ENCODE peak calls at places on chromosome 15, in nine cellular contexts. One of them, this sample, is unnamed.

GRCh38 chr15:62491642-62492041 is 326.6 kb upstream of the C2CD4B start:
- DNase-seq in 8988T: no peak
- DNase-seq in posterior cingulate gyrus: no peak
- DNase-seq in stimulated activated CD4-positive, alpha-beta T cell treated with anti-CD3 and anti-CD28 coated beads, Interleukin-4, amount 100 ng/mL, for 1 hour: no peak
- DNase-seq in A172: no peak
- DNase-seq in HTR-8/SVneo: no peak
- DNase-seq in AML-193: no peak
- DNase-seq in stimulated activated CD8-positive, alpha-beta memory T cell treated with anti-CD3 and anti-CD28 coated beads, Interleukin-15, amount 100 ng/mL, for 4 hours: no peak
- DNase-seq in NCI-H345: no peak
- DNase-seq in this sample: no peak

GRCh38 chr15:93028632-93029612 is 60.1 kb downstream of the RGMA start:
- DNase-seq in 8988T: no peak
- DNase-seq in posterior cingulate gyrus: peak; percentile 61
- DNase-seq in stimulated activated CD4-positive, alpha-beta T cell treated with anti-CD3 and anti-CD28 coated beads, Interleukin-4, amount 100 ng/mL, for 1 hour: no peak
- DNase-seq in A172: no peak
- DNase-seq in HTR-8/SVneo: no peak
- DNase-seq in AML-193: peak; percentile 55
- DNase-seq in stimulated activated CD8-positive, alpha-beta memory T cell treated with anti-CD3 and anti-CD28 coated beads, Interleukin-15, amount 100 ng/mL, for 4 hours: no peak
- DNase-seq in NCI-H345: no peak
- DNase-seq in this sample: no peak

GRCh38 chr15:91508633-91509032 is 344.9 kb upstream of the SLCO3A1 start:
- DNase-seq in 8988T: no peak
- DNase-seq in posterior cingulate gyrus: no peak
- DNase-seq in stimulated activated CD4-positive, alpha-beta T cell treated with anti-CD3 and anti-CD28 coated beads, Interleukin-4, amount 100 ng/mL, for 1 hour: no peak
- DNase-seq in A172: no peak
- DNase-seq in HTR-8/SVneo: no peak
- DNase-seq in AML-193: no peak
- DNase-seq in stimulated activated CD8-positive, alpha-beta memory T cell treated with anti-CD3 and anti-CD28 coated beads, Interleukin-15, amount 100 ng/mL, for 4 hours: no peak
- DNase-seq in NCI-H345: no peak
- DNase-seq in this sample: no peak

GRCh38 chr15:70160267-70160666 is 62.5 kb upstream of the TLE3 start:
- DNase-seq in 8988T: no peak
- DNase-seq in posterior cingulate gyrus: no peak
- DNase-seq in stimulated activated CD4-positive, alpha-beta T cell treated with anti-CD3 and anti-CD28 coated beads, Interleukin-4, amount 100 ng/mL, for 1 hour: no peak
- DNase-seq in A172: peak; percentile 34
- DNase-seq in HTR-8/SVneo: no peak
- DNase-seq in AML-193: no peak
- DNase-seq in stimulated activated CD8-positive, alpha-beta memory T cell treated with anti-CD3 and anti-CD28 coated beads, Interleukin-15, amount 100 ng/mL, for 4 hours: no peak
- DNase-seq in NCI-H345: no peak
- DNase-seq in this sample: no peak

GRCh38 chr15:22893081-22893480 is 54.6 kb downstream of the NIPA2 start:
- DNase-seq in 8988T: no peak
- DNase-seq in posterior cingulate gyrus: no peak
- DNase-seq in stimulated activated CD4-positive, alpha-beta T cell treated with anti-CD3 and anti-CD28 coated beads, Interleukin-4, amount 100 ng/mL, for 1 hour: no peak
- DNase-seq in A172: no peak
- DNase-seq in HTR-8/SVneo: no peak
- DNase-seq in AML-193: no peak
- DNase-seq in stimulated activated CD8-positive, alpha-beta memory T cell treated with anti-CD3 and anti-CD28 coated beads, Interleukin-15, amount 100 ng/mL, for 4 hours: no peak
- DNase-seq in NCI-H345: no peak
- DNase-seq in this sample: no peak

GRCh38 chr15:67124911-67125588 is 59.6 kb downstream of the SMAD3 start:
- DNase-seq in 8988T: no peak
- DNase-seq in posterior cingulate gyrus: no peak
- DNase-seq in stimulated activated CD4-positive, alpha-beta T cell treated with anti-CD3 and anti-CD28 coated beads, Interleukin-4, amount 100 ng/mL, for 1 hour: no peak
- DNase-seq in A172: no peak
- DNase-seq in HTR-8/SVneo: peak; percentile 78
- DNase-seq in AML-193: no peak
- DNase-seq in stimulated activated CD8-positive, alpha-beta memory T cell treated with anti-CD3 and anti-CD28 coated beads, Interleukin-15, amount 100 ng/mL, for 4 hours: no peak
- DNase-seq in NCI-H345: no peak
- DNase-seq in this sample: no peak

GRCh38 chr15:25410649-25411048 is 28.2 kb downstream of the UBE3A start:
- DNase-seq in 8988T: no peak
- DNase-seq in posterior cingulate gyrus: no peak
- DNase-seq in stimulated activated CD4-positive, alpha-beta T cell treated with anti-CD3 and anti-CD28 coated beads, Interleukin-4, amount 100 ng/mL, for 1 hour: no peak
- DNase-seq in A172: no peak
- DNase-seq in HTR-8/SVneo: no peak
- DNase-seq in AML-193: peak; percentile 48
- DNase-seq in stimulated activated CD8-positive, alpha-beta memory T cell treated with anti-CD3 and anti-CD28 coated beads, Interleukin-15, amount 100 ng/mL, for 4 hours: no peak
- DNase-seq in NCI-H345: no peak
- DNase-seq in this sample: no peak

GRCh38 chr15:76201536-76202255 is 109.6 kb downstream of the ETFA start:
- DNase-seq in 8988T: no peak
- DNase-seq in posterior cingulate gyrus: no peak
- DNase-seq in stimulated activated CD4-positive, alpha-beta T cell treated with anti-CD3 and anti-CD28 coated beads, Interleukin-4, amount 100 ng/mL, for 1 hour: no peak
- DNase-seq in A172: no peak
- DNase-seq in HTR-8/SVneo: no peak
- DNase-seq in AML-193: no peak
- DNase-seq in stimulated activated CD8-positive, alpha-beta memory T cell treated with anti-CD3 and anti-CD28 coated beads, Interleukin-15, amount 100 ng/mL, for 4 hours: no peak
- DNase-seq in NCI-H345: no peak
- DNase-seq in this sample: no peak

GRCh38 chr15:92904832-92905640 is 4.9 kb downstream of the CHD2 start:
- DNase-seq in 8988T: no peak
- DNase-seq in posterior cingulate gyrus: no peak
- DNase-seq in stimulated activated CD4-positive, alpha-beta T cell treated with anti-CD3 and anti-CD28 coated beads, Interleukin-4, amount 100 ng/mL, for 1 hour: no peak
- DNase-seq in A172: no peak
- DNase-seq in HTR-8/SVneo: no peak
- DNase-seq in AML-193: no peak
- DNase-seq in stimulated activated CD8-positive, alpha-beta memory T cell treated with anti-CD3 and anti-CD28 coated beads, Interleukin-15, amount 100 ng/mL, for 4 hours: no peak
- DNase-seq in NCI-H345: no peak
- DNase-seq in this sample: peak; percentile 38

GRCh38 chr15:48315041-48315440 is 16.2 kb upstream of the DUT start:
- DNase-seq in 8988T: no peak
- DNase-seq in posterior cingulate gyrus: no peak
- DNase-seq in stimulated activated CD4-positive, alpha-beta T cell treated with anti-CD3 and anti-CD28 coated beads, Interleukin-4, amount 100 ng/mL, for 1 hour: no peak
- DNase-seq in A172: no peak
- DNase-seq in HTR-8/SVneo: no peak
- DNase-seq in AML-193: no peak
- DNase-seq in stimulated activated CD8-positive, alpha-beta memory T cell treated with anti-CD3 and anti-CD28 coated beads, Interleukin-15, amount 100 ng/mL, for 4 hours: no peak
- DNase-seq in NCI-H345: no peak
- DNase-seq in this sample: no peak

GRCh38 chr15:100264994-100265640 is 76.7 kb downstream of the ADAMTS17 start:
- DNase-seq in 8988T: no peak
- DNase-seq in posterior cingulate gyrus: no peak
- DNase-seq in stimulated activated CD4-positive, alpha-beta T cell treated with anti-CD3 and anti-CD28 coated beads, Interleukin-4, amount 100 ng/mL, for 1 hour: no peak
- DNase-seq in A172: no peak
- DNase-seq in HTR-8/SVneo: no peak
- DNase-seq in AML-193: no peak
- DNase-seq in stimulated activated CD8-positive, alpha-beta memory T cell treated with anti-CD3 and anti-CD28 coated beads, Interleukin-15, amount 100 ng/mL, for 4 hours: no peak
- DNase-seq in NCI-H345: no peak
- DNase-seq in this sample: no peak

GRCh38 chr15:50675524-50676144 is 11.0 kb downstream of the TRPM7 start:
- DNase-seq in 8988T: no peak
- DNase-seq in posterior cingulate gyrus: no peak
- DNase-seq in stimulated activated CD4-positive, alpha-beta T cell treated with anti-CD3 and anti-CD28 coated beads, Interleukin-4, amount 100 ng/mL, for 1 hour: no peak
- DNase-seq in A172: no peak
- DNase-seq in HTR-8/SVneo: peak; percentile 21
- DNase-seq in AML-193: peak; percentile 21
- DNase-seq in stimulated activated CD8-positive, alpha-beta memory T cell treated with anti-CD3 and anti-CD28 coated beads, Interleukin-15, amount 100 ng/mL, for 4 hours: no peak
- DNase-seq in NCI-H345: peak; percentile 2
- DNase-seq in this sample: peak; percentile 31

GRCh38 chr15:70608156-70608555 is 155.2 kb downstream of the UACA start:
- DNase-seq in 8988T: no peak
- DNase-seq in posterior cingulate gyrus: no peak
- DNase-seq in stimulated activated CD4-positive, alpha-beta T cell treated with anti-CD3 and anti-CD28 coated beads, Interleukin-4, amount 100 ng/mL, for 1 hour: no peak
- DNase-seq in A172: no peak
- DNase-seq in HTR-8/SVneo: no peak
- DNase-seq in AML-193: no peak
- DNase-seq in stimulated activated CD8-positive, alpha-beta memory T cell treated with anti-CD3 and anti-CD28 coated beads, Interleukin-15, amount 100 ng/mL, for 4 hours: no peak
- DNase-seq in NCI-H345: no peak
- DNase-seq in this sample: no peak

GRCh38 chr15:62732078-62732477 is 310.5 kb upstream of the TPM1 start:
- DNase-seq in 8988T: no peak
- DNase-seq in posterior cingulate gyrus: no peak
- DNase-seq in stimulated activated CD4-positive, alpha-beta T cell treated with anti-CD3 and anti-CD28 coated beads, Interleukin-4, amount 100 ng/mL, for 1 hour: no peak
- DNase-seq in A172: no peak
- DNase-seq in HTR-8/SVneo: no peak
- DNase-seq in AML-193: no peak
- DNase-seq in stimulated activated CD8-positive, alpha-beta memory T cell treated with anti-CD3 and anti-CD28 coated beads, Interleukin-15, amount 100 ng/mL, for 4 hours: no peak
- DNase-seq in NCI-H345: no peak
- DNase-seq in this sample: no peak

GRCh38 chr15:23566070-23567050 is 886 bp downstream of the MKRN3 start:
- DNase-seq in 8988T: no peak
- DNase-seq in posterior cingulate gyrus: peak; percentile 39
- DNase-seq in stimulated activated CD4-positive, alpha-beta T cell treated with anti-CD3 and anti-CD28 coated beads, Interleukin-4, amount 100 ng/mL, for 1 hour: peak; percentile 31
- DNase-seq in A172: peak; percentile 47
- DNase-seq in HTR-8/SVneo: no peak
- DNase-seq in AML-193: no peak
- DNase-seq in stimulated activated CD8-positive, alpha-beta memory T cell treated with anti-CD3 and anti-CD28 coated beads, Interleukin-15, amount 100 ng/mL, for 4 hours: no peak
- DNase-seq in NCI-H345: no peak
- DNase-seq in this sample: no peak

GRCh38 chr15:98648654-98649537 is 557 bp downstream of the IGF1R start:
- DNase-seq in 8988T: peak; percentile 37
- DNase-seq in posterior cingulate gyrus: peak; percentile 53
- DNase-seq in stimulated activated CD4-positive, alpha-beta T cell treated with anti-CD3 and anti-CD28 coated beads, Interleukin-4, amount 100 ng/mL, for 1 hour: peak; percentile 54
- DNase-seq in A172: peak; percentile 13
- DNase-seq in HTR-8/SVneo: no peak
- DNase-seq in AML-193: peak; percentile 24
- DNase-seq in stimulated activated CD8-positive, alpha-beta memory T cell treated with anti-CD3 and anti-CD28 coated beads, Interleukin-15, amount 100 ng/mL, for 4 hours: no peak
- DNase-seq in NCI-H345: peak; percentile 28
- DNase-seq in this sample: peak; percentile 73

GRCh38 chr15:99123706-99124451 is 19.0 kb downstream of the SYNM start:
- DNase-seq in 8988T: peak; percentile 51
- DNase-seq in posterior cingulate gyrus: peak; percentile 72
- DNase-seq in stimulated activated CD4-positive, alpha-beta T cell treated with anti-CD3 and anti-CD28 coated beads, Interleukin-4, amount 100 ng/mL, for 1 hour: no peak
- DNase-seq in A172: peak; percentile 97
- DNase-seq in HTR-8/SVneo: peak; percentile 87
- DNase-seq in AML-193: peak; percentile 25
- DNase-seq in stimulated activated CD8-positive, alpha-beta memory T cell treated with anti-CD3 and anti-CD28 coated beads, Interleukin-15, amount 100 ng/mL, for 4 hours: no peak
- DNase-seq in NCI-H345: peak; percentile 24
- DNase-seq in this sample: peak; percentile 99

GRCh38 chr15:89003865-89004725 is 84.2 kb upstream of the ABHD2 start:
- DNase-seq in 8988T: peak; percentile 35
- DNase-seq in posterior cingulate gyrus: no peak
- DNase-seq in stimulated activated CD4-positive, alpha-beta T cell treated with anti-CD3 and anti-CD28 coated beads, Interleukin-4, amount 100 ng/mL, for 1 hour: no peak
- DNase-seq in A172: peak; percentile 12
- DNase-seq in HTR-8/SVneo: peak; percentile 52
- DNase-seq in AML-193: no peak
- DNase-seq in stimulated activated CD8-positive, alpha-beta memory T cell treated with anti-CD3 and anti-CD28 coated beads, Interleukin-15, amount 100 ng/mL, for 4 hours: no peak
- DNase-seq in NCI-H345: no peak
- DNase-seq in this sample: no peak

GRCh38 chr15:69652906-69653305 is 200.3 kb downstream of the RPLP1 start:
- DNase-seq in 8988T: no peak
- DNase-seq in posterior cingulate gyrus: no peak
- DNase-seq in stimulated activated CD4-positive, alpha-beta T cell treated with anti-CD3 and anti-CD28 coated beads, Interleukin-4, amount 100 ng/mL, for 1 hour: no peak
- DNase-seq in A172: no peak
- DNase-seq in HTR-8/SVneo: no peak
- DNase-seq in AML-193: no peak
- DNase-seq in stimulated activated CD8-positive, alpha-beta memory T cell treated with anti-CD3 and anti-CD28 coated beads, Interleukin-15, amount 100 ng/mL, for 4 hours: no peak
- DNase-seq in NCI-H345: no peak
- DNase-seq in this sample: no peak

GRCh38 chr15:51322622-51323296 is 15.6 kb downstream of the CYP19A1 start:
- DNase-seq in 8988T: no peak
- DNase-seq in posterior cingulate gyrus: no peak
- DNase-seq in stimulated activated CD4-positive, alpha-beta T cell treated with anti-CD3 and anti-CD28 coated beads, Interleukin-4, amount 100 ng/mL, for 1 hour: no peak
- DNase-seq in A172: no peak
- DNase-seq in HTR-8/SVneo: no peak
- DNase-seq in AML-193: peak; percentile 43
- DNase-seq in stimulated activated CD8-positive, alpha-beta memory T cell treated with anti-CD3 and anti-CD28 coated beads, Interleukin-15, amount 100 ng/mL, for 4 hours: no peak
- DNase-seq in NCI-H345: no peak
- DNase-seq in this sample: no peak

GRCh38 chr15:79059081-79059572 is 31.5 kb downstream of the RASGRF1 start:
- DNase-seq in 8988T: no peak
- DNase-seq in posterior cingulate gyrus: no peak
- DNase-seq in stimulated activated CD4-positive, alpha-beta T cell treated with anti-CD3 and anti-CD28 coated beads, Interleukin-4, amount 100 ng/mL, for 1 hour: no peak
- DNase-seq in A172: no peak
- DNase-seq in HTR-8/SVneo: no peak
- DNase-seq in AML-193: no peak
- DNase-seq in stimulated activated CD8-positive, alpha-beta memory T cell treated with anti-CD3 and anti-CD28 coated beads, Interleukin-15, amount 100 ng/mL, for 4 hours: no peak
- DNase-seq in NCI-H345: no peak
- DNase-seq in this sample: no peak

GRCh38 chr15:97672586-97672985 is 287.9 kb upstream of the ARRDC4 start:
- DNase-seq in 8988T: no peak
- DNase-seq in posterior cingulate gyrus: no peak
- DNase-seq in stimulated activated CD4-positive, alpha-beta T cell treated with anti-CD3 and anti-CD28 coated beads, Interleukin-4, amount 100 ng/mL, for 1 hour: no peak
- DNase-seq in A172: no peak
- DNase-seq in HTR-8/SVneo: no peak
- DNase-seq in AML-193: no peak
- DNase-seq in stimulated activated CD8-positive, alpha-beta memory T cell treated with anti-CD3 and anti-CD28 coated beads, Interleukin-15, amount 100 ng/mL, for 4 hours: no peak
- DNase-seq in NCI-H345: no peak
- DNase-seq in this sample: no peak

GRCh38 chr15:77864211-77865105 is 213.1 kb downstream of the TBC1D2B start:
- DNase-seq in 8988T: no peak
- DNase-seq in posterior cingulate gyrus: no peak
- DNase-seq in stimulated activated CD4-positive, alpha-beta T cell treated with anti-CD3 and anti-CD28 coated beads, Interleukin-4, amount 100 ng/mL, for 1 hour: no peak
- DNase-seq in A172: no peak
- DNase-seq in HTR-8/SVneo: peak; percentile 42
- DNase-seq in AML-193: no peak
- DNase-seq in stimulated activated CD8-positive, alpha-beta memory T cell treated with anti-CD3 and anti-CD28 coated beads, Interleukin-15, amount 100 ng/mL, for 4 hours: no peak
- DNase-seq in NCI-H345: no peak
- DNase-seq in this sample: no peak

GRCh38 chr15:86079491-86080266 is at the start of gene AGBL1:
- DNase-seq in 8988T: no peak
- DNase-seq in posterior cingulate gyrus: no peak
- DNase-seq in stimulated activated CD4-positive, alpha-beta T cell treated with anti-CD3 and anti-CD28 coated beads, Interleukin-4, amount 100 ng/mL, for 1 hour: no peak
- DNase-seq in A172: no peak
- DNase-seq in HTR-8/SVneo: no peak
- DNase-seq in AML-193: no peak
- DNase-seq in stimulated activated CD8-positive, alpha-beta memory T cell treated with anti-CD3 and anti-CD28 coated beads, Interleukin-15, amount 100 ng/mL, for 4 hours: no peak
- DNase-seq in NCI-H345: no peak
- DNase-seq in this sample: no peak

GRCh38 chr15:94293411-94294402 is 62.3 kb downstream of the MCTP2 start:
- DNase-seq in 8988T: no peak
- DNase-seq in posterior cingulate gyrus: no peak
- DNase-seq in stimulated activated CD4-positive, alpha-beta T cell treated with anti-CD3 and anti-CD28 coated beads, Interleukin-4, amount 100 ng/mL, for 1 hour: no peak
- DNase-seq in A172: no peak
- DNase-seq in HTR-8/SVneo: no peak
- DNase-seq in AML-193: no peak
- DNase-seq in stimulated activated CD8-positive, alpha-beta memory T cell treated with anti-CD3 and anti-CD28 coated beads, Interleukin-15, amount 100 ng/mL, for 4 hours: no peak
- DNase-seq in NCI-H345: no peak
- DNase-seq in this sample: peak; percentile 10

GRCh38 chr15:85335193-85335939 is 45.0 kb upstream of the AKAP13 start:
- DNase-seq in 8988T: no peak
- DNase-seq in posterior cingulate gyrus: no peak
- DNase-seq in stimulated activated CD4-positive, alpha-beta T cell treated with anti-CD3 and anti-CD28 coated beads, Interleukin-4, amount 100 ng/mL, for 1 hour: no peak
- DNase-seq in A172: no peak
- DNase-seq in HTR-8/SVneo: no peak
- DNase-seq in AML-193: no peak
- DNase-seq in stimulated activated CD8-positive, alpha-beta memory T cell treated with anti-CD3 and anti-CD28 coated beads, Interleukin-15, amount 100 ng/mL, for 4 hours: no peak
- DNase-seq in NCI-H345: no peak
- DNase-seq in this sample: no peak